ENCODE peak calls at places on chromosomes 13 and 19, in six cellular contexts. C, D, O, U, Z and T are unnamed samples.

GRCh38 chr19:31530781-31531180 is 181.5 kb upstream of the TSHZ3 start:
- DNase-seq in C (no peak), D (no peak), O (no peak), U (no peak), Z (no peak), T (no peak)

GRCh38 chr19:18338471-18339001 is 1.9 kb upstream of the PGPEP1 start:
- DNase-seq in C (no peak), D (no peak), O (no peak), U (no peak), Z (no peak), T (no peak)

GRCh38 chr19:31289381-31289880 is 59.8 kb downstream of the TSHZ3 start:
- DNase-seq in C (no peak), D (no peak), O (peak), U (no peak), Z (no peak), T (no peak)

GRCh38 chr13:75685239-75685697 is 49.1 kb downstream of the LMO7 start:
- DNase-seq in C (no peak), D (peak), O (no peak), U (no peak), Z (no peak), T (no peak)

GRCh38 chr19:6772028-6772865 is at the start of gene VAV1:
- DNase-seq in C (no peak), D (no peak), O (no peak), U (no peak), Z (peak), T (peak)

GRCh38 chr13:52809310-52809769 is 39.1 kb downstream of the PCDH8 start:
- DNase-seq in C (peak), D (peak), O (no peak), U (peak), Z (peak), T (peak)

GRCh38 chr19:16258440-16258903 is 60.8 kb downstream of the AP1M1 start:
- DNase-seq in C (peak), D (no peak), O (peak), U (no peak), Z (no peak), T (no peak)

GRCh38 chr13:110403721-110404120 is 96.6 kb downstream of the COL4A2 start:
- DNase-seq in C (no peak), D (no peak), O (no peak), U (no peak), Z (no peak), T (no peak)

GRCh38 chr19:5059191-5059579 is 90.3 kb downstream of the KDM4B start:
- DNase-seq in C (no peak), D (no peak), O (no peak), U (no peak), Z (no peak), T (no peak)

GRCh38 chr13:60990032-60990733 is 425.5 kb downstream of the PCDH20 start:
- DNase-seq in C (no peak), D (no peak), O (no peak), U (no peak), Z (no peak), T (no peak)

GRCh38 chr19:51320258-51320657 is 8.8 kb downstream of the IGLON5 start:
- DNase-seq in C (peak), D (no peak), O (no peak), U (no peak), Z (no peak), T (no peak)

GRCh38 chr13:109297628-109298027 is 488.8 kb downstream of the IRS2 start:
- DNase-seq in C (no peak), D (peak), O (no peak), U (no peak), Z (no peak), T (no peak)

GRCh38 chr19:15101479-15102082 is 5.6 kb upstream of the SYDE1 start:
- DNase-seq in C (peak), D (no peak), O (no peak), U (no peak), Z (peak), T (no peak)

GRCh38 chr19:1672038-1672768 is 19.8 kb upstream of the TCF3 start:
- DNase-seq in C (peak), D (no peak), O (no peak), U (no peak), Z (no peak), T (no peak)

GRCh38 chr19:38792250-38793111 is 3.5 kb downstream of the LGALS7B start:
- DNase-seq in C (peak), D (no peak), O (no peak), U (no peak), Z (peak), T (no peak)

GRCh38 chr19:18646535-18647370 is 9.9 kb downstream of the KLHL26 start:
- DNase-seq in C (peak), D (no peak), O (peak), U (no peak), Z (no peak), T (no peak)

GRCh38 chr19:12689581-12690216 is 1.9 kb downstream of the GNG14 start:
- DNase-seq in C (no peak), D (no peak), O (peak), U (no peak), Z (no peak), T (no peak)

GRCh38 chr13:36819064-36819810 is at the start of gene RFXAP:
- DNase-seq in C (peak), D (peak), O (peak), U (peak), Z (peak), T (peak)

GRCh38 chr13:81207221-81207620 is 866.3 kb upstream of the SPRY2 start:
- DNase-seq in C (no peak), D (no peak), O (no peak), U (no peak), Z (no peak), T (no peak)

GRCh38 chr13:58343081-58343480 is 711.5 kb downstream of the PCDH17 start:
- DNase-seq in C (no peak), D (no peak), O (no peak), U (no peak), Z (no peak), T (no peak)

GRCh38 chr13:114105351-114106225 is 26.8 kb downstream of the RASA3 start:
- DNase-seq in C (peak), D (no peak), O (peak), U (no peak), Z (no peak), T (no peak)

GRCh38 chr13:98915563-98916348 is 62.1 kb downstream of the DOCK9 start:
- DNase-seq in C (no peak), D (no peak), O (no peak), U (no peak), Z (no peak), T (no peak)

GRCh38 chr19:44603201-44603945 is 10.0 kb upstream of the IGSF23 start:
- DNase-seq in C (no peak), D (peak), O (no peak), U (no peak), Z (no peak), T (no peak)

GRCh38 chr19:17294051-17294891 is 9.0 kb downstream of the ABHD8 start:
- DNase-seq in C (peak), D (no peak), O (no peak), U (no peak), Z (peak), T (peak)